ENCODE peak calls at places on chromosomes 12 and 14, in six cellular contexts. L, V, A, O, J and N are unnamed samples.

GRCh38 chr14:32731249-32731648 is 207.4 kb upstream of the NPAS3 start:
- DNase-seq in L (no peak), J (no peak), V (no peak), A (no peak), O (no peak), N (no peak)

GRCh38 chr12:53974084-53975018 is at the start of gene HOTAIR:
- DNase-seq in O (no peak), L (peak; percentile 68), J (no peak), A (no peak), V (peak; percentile 63), N (peak; percentile 64)

GRCh38 chr12:93572712-93573551 is 457 bp downstream of the SOCS2 start:
- DNase-seq in J (no peak), A (peak; percentile 75), V (peak; percentile 32), L (no peak), O (no peak), N (peak; percentile 23)

GRCh38 chr12:94771199-94771598 is 120.8 kb upstream of the TMCC3 start:
- DNase-seq in L (no peak), A (no peak), J (no peak), O (no peak), V (no peak), N (no peak)

GRCh38 chr14:68214431-68214830 is 394.9 kb downstream of the RAD51B start:
- DNase-seq in J (no peak), A (no peak), V (no peak), O (no peak), L (no peak), N (no peak)

GRCh38 chr12:27500546-27500945 is 23.5 kb upstream of the PPFIBP1 start:
- DNase-seq in A (no peak), L (no peak), V (no peak), O (no peak), J (no peak), N (no peak)

GRCh38 chr14:55019968-55020554 is 6.8 kb downstream of the WDHD1 start:
- DNase-seq in J (no peak), V (no peak), O (no peak), L (no peak), A (no peak), N (no peak)

GRCh38 chr12:57160021-57160420 is 12.6 kb upstream of the LRP1-AS start:
- DNase-seq in O (no peak), V (no peak), L (no peak), A (no peak), J (no peak), N (no peak)

GRCh38 chr14:90846511-90846910 is 30.3 kb upstream of the TTC7B start:
- DNase-seq in O (no peak), A (no peak), L (no peak), V (no peak), J (no peak), N (no peak)

GRCh38 chr12:64098709-64099354 is 123.3 kb downstream of the KICS2 start:
- DNase-seq in L (no peak), O (no peak), A (no peak), J (no peak), V (no peak), N (no peak)

GRCh38 chr12:2936301-2936700 is 22.9 kb upstream of the TEAD4 start:
- DNase-seq in V (no peak), A (no peak), O (no peak), L (no peak), J (no peak), N (no peak)

GRCh38 chr12:27220057-27220987 is 23.8 kb upstream of the STK38L start:
- DNase-seq in A (no peak), L (no peak), V (no peak), J (no peak), O (no peak), N (peak; percentile 17)

GRCh38 chr12:71124833-71125460 is 32.9 kb downstream of the TSPAN8 start:
- DNase-seq in A (no peak), L (no peak), O (peak; percentile 32), J (no peak), V (no peak), N (no peak)

GRCh38 chr12:13099066-13099909 is 4.2 kb downstream of the GSG1 start:
- DNase-seq in L (no peak), A (no peak), O (no peak), V (no peak), J (no peak), N (no peak)

GRCh38 chr14:105488781-105489606 is 2.1 kb upstream of the TEDC1 start:
- DNase-seq in V (no peak), O (no peak), L (no peak), A (no peak), J (no peak), N (no peak)

GRCh38 chr14:105490318-105490571 is 801 bp upstream of the TEDC1 start:
- DNase-seq in A (no peak), J (no peak), L (no peak), V (no peak), O (no peak), N (no peak)

GRCh38 chr14:105487986-105488777 is 1.5 kb downstream of the CRIP1 start:
- DNase-seq in O (no peak), J (no peak), V (no peak), A (no peak), L (no peak), N (no peak)

GRCh38 chr14:105490572-105491365 is at the start of gene TEDC1:
- DNase-seq in J (peak; percentile 96), V (peak; percentile 95), O (peak; percentile 99), A (peak; percentile 92), L (peak; percentile 98), N (peak; percentile 97)

DNA sequence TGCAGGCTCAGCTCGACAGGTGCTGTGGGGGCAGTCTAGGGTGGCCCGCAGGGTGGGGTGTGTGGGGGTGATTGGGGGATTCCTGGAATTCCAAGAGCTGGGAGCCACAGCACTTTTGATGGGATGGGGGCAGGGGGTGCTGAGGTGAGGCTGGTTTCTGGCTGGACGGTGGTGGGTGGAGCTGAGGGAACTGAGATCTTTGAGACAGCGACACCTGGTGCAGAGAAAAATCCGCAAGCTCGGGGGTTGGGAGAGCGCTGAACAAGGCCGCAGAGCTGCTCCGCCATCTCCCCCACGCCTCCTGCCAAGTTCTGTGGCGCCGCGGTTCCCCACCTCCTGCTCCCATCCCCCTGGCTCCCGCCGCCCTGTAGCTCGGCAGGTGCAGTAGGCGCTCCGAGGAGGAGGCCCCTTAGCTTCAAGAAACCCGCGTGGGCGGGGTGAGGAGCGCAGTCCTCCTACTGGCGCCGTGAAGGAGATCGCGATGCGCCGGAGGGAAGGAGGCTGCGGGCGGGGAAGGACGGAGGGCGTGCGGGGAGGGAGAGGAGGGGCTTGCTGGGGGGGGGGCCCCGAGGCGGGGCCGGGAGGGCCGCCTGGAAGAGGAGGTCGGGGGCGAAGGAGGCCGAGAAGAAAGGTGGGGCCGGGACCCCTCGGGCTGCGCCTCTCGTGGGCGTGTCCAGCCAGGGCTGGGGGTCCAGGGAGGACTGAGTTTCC is 1.3 kb upstream of the TEDC1 start:
- DNase-seq in A (peak; percentile 85), V (peak; percentile 79), L (peak; percentile 80), J (peak; percentile 64), O (peak; percentile 82), N (peak; percentile 85)
- TF ChIP-seq POLR2AphosphoS5 in A (no peak), V (no peak), L (no peak), J (no peak), O (no peak), N (no peak)

GRCh38 chr12:104493504-104493903 is 36.8 kb downstream of the CHST11 start:
- DNase-seq in O (no peak), A (no peak), L (no peak), J (no peak), V (no peak), N (no peak)

GRCh38 chr12:104496336-104496735 is 39.6 kb downstream of the CHST11 start:
- DNase-seq in L (no peak), O (no peak), J (no peak), V (peak; percentile 49), A (no peak), N (no peak)

GRCh38 chr12:104494816-104495158 is 38.0 kb downstream of the CHST11 start:
- DNase-seq in J (no peak), L (no peak), A (no peak), O (no peak), V (no peak), N (no peak)

GRCh38 chr12:104495786-104496185 is 39.0 kb downstream of the CHST11 start:
- DNase-seq in A (no peak), L (no peak), J (no peak), O (no peak), V (no peak), N (no peak)

DNA sequence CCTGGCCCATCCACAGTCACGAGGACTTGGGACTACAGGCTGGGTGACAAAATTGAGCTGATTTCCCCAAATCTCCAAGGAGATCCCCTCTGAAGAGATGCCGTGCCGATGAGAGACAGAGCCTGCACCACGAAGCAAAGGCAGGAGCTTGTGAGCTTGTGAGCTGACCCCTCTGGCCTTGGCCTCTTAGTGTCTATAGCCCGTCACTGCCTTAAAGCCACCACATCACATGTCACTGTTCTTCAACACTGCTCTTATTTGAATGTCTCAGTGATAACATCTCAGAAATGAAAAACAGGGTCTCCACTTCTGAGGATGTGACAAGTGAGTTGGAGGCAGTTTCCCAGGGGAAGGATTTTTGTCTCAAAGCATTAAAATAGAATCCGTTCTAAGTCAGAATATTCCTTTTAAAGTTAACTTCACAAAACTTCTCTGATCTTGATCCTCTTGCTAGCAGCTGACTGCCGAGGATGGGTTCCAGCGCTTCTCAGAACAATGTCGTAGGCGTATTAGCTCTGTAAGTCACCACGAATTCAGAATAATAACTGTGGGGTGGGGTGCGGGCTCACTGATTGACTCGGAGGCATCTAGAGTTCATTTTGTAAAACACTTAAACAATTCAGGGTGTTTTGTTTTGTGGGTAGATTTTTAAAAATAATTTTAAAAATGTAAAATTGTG is 37.5 kb downstream of the CHST11 start:
- DNase-seq in O (no peak), L (no peak), J (peak; percentile 60), A (no peak), V (no peak), N (no peak)
- TF ChIP-seq TAF1 in O (no peak), L (no peak), J (no peak), A (no peak), V (no peak), N (no peak)

GRCh38 chr12:116695464-116695725 is 42.5 kb downstream of the SPRING1 start:
- DNase-seq in L (no peak), V (no peak), A (no peak), O (no peak), J (no peak), N (no peak)

GRCh38 chr12:116697305-116698130 is 40.4 kb downstream of the SPRING1 start:
- DNase-seq in J (peak; percentile 71), A (no peak), L (peak; percentile 27), V (peak; percentile 55), O (peak; percentile 57), N (no peak)

GRCh38 chr12:116700066-116700465 is 37.8 kb downstream of the SPRING1 start:
- DNase-seq in O (no peak), J (no peak), V (no peak), A (no peak), L (no peak), N (no peak)

GRCh38 chr12:116698554-116698953 is 39.3 kb downstream of the SPRING1 start:
- DNase-seq in L (no peak), O (no peak), V (no peak), A (no peak), J (no peak), N (no peak)

GRCh38 chr12:116698131-116698495 is 39.8 kb downstream of the SPRING1 start:
- DNase-seq in A (no peak), J (no peak), O (no peak), L (no peak), V (no peak), N (no peak)
- TF ChIP-seq POLR2AphosphoS5 in A (no peak), J (no peak), O (no peak), L (no peak), V (no peak), N (no peak)

DNA sequence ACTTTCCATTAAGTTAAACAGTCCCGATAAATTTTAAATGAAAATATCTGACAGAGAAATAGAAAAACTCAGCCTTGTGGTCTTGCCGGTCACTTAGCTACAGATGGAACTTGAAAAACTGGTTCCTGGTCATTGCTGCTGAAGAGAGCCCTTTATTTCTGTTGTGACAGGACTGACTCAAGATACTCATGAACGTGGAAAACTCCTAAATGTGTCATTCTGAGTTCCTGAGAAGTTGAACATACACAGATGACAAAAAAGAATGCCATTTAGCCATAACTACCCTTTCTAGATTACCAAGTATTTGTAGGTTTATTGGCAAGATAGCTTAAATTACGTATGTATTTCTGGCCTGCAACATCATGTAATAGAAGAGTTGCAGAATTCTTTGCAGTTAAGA is 134.2 kb downstream of the HMGA2 start:
- DNase-seq in V (no peak), A (no peak), J (no peak), L (no peak), O (no peak), N (no peak)
- TF ChIP-seq TAF1 in V (no peak), A (no peak), J (no peak), L (no peak), O (no peak), N (no peak)